ENCODE peak calls at places on chromosomes 2 and 18, in six cellular contexts. T, J, M, Z, N and C are unnamed samples.

GRCh38 chr2:134912406-134912805 is 6.2 kb upstream of the CCNT2 start:
- DNase-seq in N (no peak), T (peak), J (no peak), M (no peak), Z (no peak), C (peak)

GRCh38 chr2:197538412-197538811 is 22.5 kb downstream of the MOB4 start:
- DNase-seq in J (no peak), M (no peak), N (no peak), Z (no peak), T (peak), C (peak)

GRCh38 chr2:62197017-62197586 is 1.2 kb downstream of the B3GNT2 start:
- DNase-seq in N (peak), Z (no peak), M (peak), J (no peak), T (peak), C (no peak)

GRCh38 chr2:170339753-170340692 is 162.1 kb downstream of the MYO3B start:
- DNase-seq in M (no peak), Z (no peak), T (no peak), J (no peak), N (no peak), C (no peak)

GRCh38 chr2:74505448-74506246 is 1.8 kb downstream of the PCGF1 start:
- DNase-seq in J (no peak), Z (no peak), N (no peak), T (no peak), M (no peak), C (no peak)

GRCh38 chr2:72917875-72918660 is 749 bp downstream of the EMX1 start:
- DNase-seq in Z (no peak), M (peak), J (no peak), T (peak), N (no peak), C (no peak)

GRCh38 chr2:120842456-120843439 is 107.1 kb downstream of the GLI2 start:
- DNase-seq in N (no peak), M (no peak), T (peak), Z (no peak), J (no peak), C (no peak)

GRCh38 chr18:36247036-36247435 is 50.5 kb upstream of the FHOD3 start:
- DNase-seq in T (peak), Z (no peak), M (no peak), J (no peak), N (no peak), C (no peak)

GRCh38 chr2:61816480-61817355 is 37.1 kb downstream of the FAM161A start:
- DNase-seq in T (peak), J (no peak), Z (peak), N (no peak), M (no peak), C (no peak)

GRCh38 chr18:56913970-56914369 is 232.9 kb upstream of the BOD1L2 start:
- DNase-seq in M (no peak), Z (no peak), T (no peak), J (no peak), N (no peak), C (no peak)

GRCh38 chr2:226427538-226428307 is 371.9 kb downstream of the IRS1 start:
- DNase-seq in N (no peak), J (no peak), T (peak), Z (no peak), M (no peak), C (peak)
- TF ChIP-seq CTCF in N (no peak), J (no peak), T (no peak), Z (no peak), M (no peak), C (peak)

DNA sequence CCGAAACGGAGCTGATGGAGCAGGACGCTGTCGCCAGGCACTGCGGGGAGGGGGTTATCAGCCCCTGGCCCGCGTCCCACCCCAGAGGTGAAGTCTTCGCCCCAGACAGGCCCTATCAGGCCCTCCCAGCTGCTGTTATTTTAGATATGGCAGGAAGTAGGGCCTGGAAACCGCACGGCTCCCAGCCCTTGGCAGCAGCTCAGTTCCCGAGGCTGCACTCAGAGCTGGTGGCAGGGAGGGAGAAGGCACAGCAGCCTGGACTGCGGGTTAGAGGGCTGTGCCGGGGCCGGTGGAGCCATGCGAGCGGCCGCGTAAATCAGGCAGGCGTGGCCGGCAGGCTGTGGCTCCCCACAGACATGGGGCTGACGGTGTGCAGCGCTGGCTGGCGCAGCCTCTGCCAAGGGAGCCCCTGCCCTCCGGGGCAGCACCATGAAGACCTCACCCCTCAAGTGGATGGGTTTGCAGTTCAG is 111.4 kb downstream of the NFATC1 start:
- DNase-seq in Z (peak), N (peak), M (no peak), J (peak), T (peak), C (peak)
- H3K4me3 ChIP-seq in Z (peak), N (no peak), M (peak), J (no peak), T (peak), C (no peak)

GRCh38 chr18:8232791-8233190 is 376.4 kb upstream of the RAB12 start:
- DNase-seq in N (no peak), M (no peak), Z (no peak), T (no peak), J (no peak), C (no peak)

GRCh38 chr18:8231316-8231715 is 377.9 kb upstream of the RAB12 start:
- DNase-seq in Z (no peak), J (no peak), N (no peak), T (no peak), M (no peak), C (peak)

GRCh38 chr18:8229040-8229439 is 380.2 kb upstream of the RAB12 start:
- DNase-seq in N (no peak), M (no peak), Z (no peak), T (no peak), J (no peak), C (no peak)

GRCh38 chr18:8224576-8224975 is 384.7 kb upstream of the RAB12 start:
- DNase-seq in M (no peak), J (no peak), Z (no peak), T (no peak), N (no peak), C (no peak)

DNA sequence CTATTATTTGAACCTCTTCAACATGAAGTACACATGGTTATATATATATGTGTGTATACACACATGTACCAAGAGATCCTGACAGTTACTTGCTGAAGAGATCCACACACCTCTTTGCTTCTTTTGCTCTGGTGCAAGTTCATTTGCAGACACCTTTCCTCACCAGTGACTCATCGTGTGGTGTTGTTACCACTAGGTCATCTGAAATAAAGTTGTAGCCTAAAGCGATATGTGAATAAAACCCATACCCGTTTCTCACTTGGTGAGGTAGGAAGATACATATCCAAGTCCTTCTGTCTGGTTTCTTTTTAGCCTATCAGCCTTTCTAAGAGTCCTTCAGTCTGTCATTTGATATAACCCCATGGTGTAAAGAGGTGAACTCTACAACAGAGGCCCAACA is 379.5 kb upstream of the RAB12 start:
- DNase-seq in T (peak), J (no peak), M (no peak), N (no peak), Z (no peak), C (no peak)
- TF ChIP-seq CTCF in T (no peak), J (no peak), M (no peak), N (no peak), Z (no peak), C (no peak)

DNA sequence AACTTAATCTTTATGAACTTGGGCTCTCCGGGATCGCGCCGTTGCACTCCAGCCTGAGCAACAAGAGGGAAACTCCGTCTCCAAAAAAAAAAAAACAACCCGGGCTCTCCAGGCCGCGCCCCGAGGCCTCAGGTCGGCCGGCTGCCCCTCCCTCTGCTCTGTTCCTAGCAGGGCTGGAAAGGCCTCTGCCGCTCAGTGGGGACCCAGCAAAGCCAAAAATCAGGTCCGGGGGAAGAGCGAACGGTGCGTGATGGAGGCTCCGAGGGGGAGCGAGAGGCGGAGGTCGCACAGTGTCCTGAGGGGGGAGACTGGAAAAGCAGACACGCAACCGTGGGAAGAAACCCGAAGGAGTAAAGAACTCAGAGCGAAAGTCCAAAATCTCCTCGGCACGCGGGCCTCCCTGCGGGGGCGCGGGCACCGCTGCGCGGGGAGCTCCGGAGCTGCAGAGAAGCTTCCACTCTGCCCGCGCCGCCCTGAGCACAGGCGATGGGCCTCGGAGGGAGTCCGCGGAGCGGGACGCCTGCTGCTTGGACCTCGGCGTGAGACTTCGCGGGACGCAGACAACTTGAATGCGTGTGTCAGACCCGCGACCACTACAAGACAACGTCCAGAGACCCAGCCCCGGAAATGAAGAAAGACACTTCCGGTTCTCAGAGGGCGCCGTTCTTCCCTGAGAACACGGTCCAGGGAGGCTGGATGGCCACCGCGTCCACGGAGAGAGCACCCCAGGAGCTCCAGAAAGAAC is 219.7 kb downstream of the DPP10 start:
- DNase-seq in M (no peak), N (no peak), Z (no peak), J (peak), T (no peak), C (no peak)
- H3K4me3 ChIP-seq in M (peak), N (no peak), Z (peak), J (peak), T (peak), C (peak)

DNA sequence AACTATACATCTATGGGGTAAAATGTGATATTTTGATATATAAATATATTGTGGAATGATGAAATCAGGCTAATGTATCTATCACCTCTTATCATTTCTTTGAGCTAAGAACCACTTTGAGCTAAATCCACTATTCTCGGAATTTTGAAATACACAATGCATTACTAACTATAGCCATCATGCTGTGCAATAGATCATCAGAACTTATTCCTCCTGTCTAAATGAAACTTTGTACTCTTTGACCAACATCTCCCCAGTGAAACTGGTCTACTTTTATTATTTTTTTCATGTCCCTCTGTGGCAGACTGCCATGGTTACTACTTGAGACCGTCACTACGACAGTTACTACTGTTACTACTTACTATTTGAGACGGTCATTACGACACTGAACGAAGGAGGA is 11.4 kb downstream of the PECR start:
- DNase-seq in N (no peak), M (no peak), J (no peak), Z (no peak), T (no peak), C (no peak)
- TF ChIP-seq CTCF in N (no peak), M (no peak), J (no peak), Z (no peak), T (no peak), C (no peak)

GRCh38 chr2:236571161-236571560 is 1.5 kb downstream of the ACKR3 start:
- DNase-seq in Z (peak), N (no peak), M (no peak), T (no peak), J (no peak), C (no peak)

GRCh38 chr2:236574424-236575145 is 5.0 kb downstream of the ACKR3 start:
- DNase-seq in T (no peak), Z (no peak), N (no peak), M (no peak), J (no peak), C (no peak)

GRCh38 chr2:236574000-236574399 is 4.4 kb downstream of the ACKR3 start:
- DNase-seq in J (no peak), N (no peak), M (no peak), Z (no peak), T (no peak), C (no peak)

GRCh38 chr2:236572482-236572881 is 2.9 kb downstream of the ACKR3 start:
- DNase-seq in M (no peak), T (peak), N (no peak), J (no peak), Z (peak), C (no peak)

DNA sequence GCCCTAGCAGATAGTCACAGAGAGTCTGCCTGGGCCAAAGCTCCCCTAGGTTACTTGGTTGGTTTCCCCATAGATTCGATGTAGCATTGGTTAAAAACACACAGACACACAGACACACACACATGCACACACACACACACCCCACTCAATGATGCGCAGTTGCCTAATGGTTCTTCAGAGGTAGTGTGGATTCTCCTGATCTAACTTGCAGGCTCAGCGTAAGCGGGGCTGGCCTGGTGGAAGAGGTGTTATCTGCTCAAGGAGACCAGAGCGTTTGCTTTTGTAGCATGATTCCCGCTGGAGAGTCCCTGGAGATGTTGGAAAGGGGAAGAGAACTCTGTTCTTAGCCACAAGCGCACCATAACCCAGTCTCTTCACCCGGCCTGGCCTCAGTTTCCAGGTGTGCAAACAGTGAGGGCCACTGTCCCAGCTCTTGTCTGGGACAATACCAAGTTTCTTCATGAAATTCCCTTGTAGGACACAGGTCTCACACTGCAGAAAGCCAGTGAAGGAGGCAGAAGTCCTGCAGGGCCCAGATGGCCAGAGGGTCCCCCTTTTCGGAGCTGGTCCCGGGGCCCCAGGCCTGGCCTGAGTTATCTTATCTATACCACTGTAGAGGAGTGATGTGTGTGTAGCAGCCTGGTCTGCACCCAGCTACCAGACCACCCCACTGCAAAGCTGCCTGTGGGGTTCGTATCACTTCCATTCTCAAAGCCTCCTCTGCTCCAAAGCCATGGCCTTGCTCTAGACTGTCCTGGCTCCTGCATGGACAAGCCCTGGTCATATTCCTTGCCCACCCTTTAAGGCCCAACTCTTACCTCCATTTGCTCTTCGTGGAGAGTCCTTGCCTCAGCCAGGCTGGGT is 3.7 kb downstream of the ACKR3 start:
- DNase-seq in T (no peak), J (no peak), Z (no peak), M (no peak), N (no peak), C (no peak)
- H3K4me3 ChIP-seq in T (no peak), J (no peak), Z (peak), M (no peak), N (no peak), C (no peak)

GRCh38 chr18:4230450-4231168 is 224.5 kb downstream of the DLGAP1 start:
- DNase-seq in J (no peak), N (no peak), T (no peak), M (no peak), Z (no peak), C (no peak)
- TF ChIP-seq CTCF in J (no peak), N (no peak), T (no peak), M (no peak), Z (no peak), C (no peak)

DNA sequence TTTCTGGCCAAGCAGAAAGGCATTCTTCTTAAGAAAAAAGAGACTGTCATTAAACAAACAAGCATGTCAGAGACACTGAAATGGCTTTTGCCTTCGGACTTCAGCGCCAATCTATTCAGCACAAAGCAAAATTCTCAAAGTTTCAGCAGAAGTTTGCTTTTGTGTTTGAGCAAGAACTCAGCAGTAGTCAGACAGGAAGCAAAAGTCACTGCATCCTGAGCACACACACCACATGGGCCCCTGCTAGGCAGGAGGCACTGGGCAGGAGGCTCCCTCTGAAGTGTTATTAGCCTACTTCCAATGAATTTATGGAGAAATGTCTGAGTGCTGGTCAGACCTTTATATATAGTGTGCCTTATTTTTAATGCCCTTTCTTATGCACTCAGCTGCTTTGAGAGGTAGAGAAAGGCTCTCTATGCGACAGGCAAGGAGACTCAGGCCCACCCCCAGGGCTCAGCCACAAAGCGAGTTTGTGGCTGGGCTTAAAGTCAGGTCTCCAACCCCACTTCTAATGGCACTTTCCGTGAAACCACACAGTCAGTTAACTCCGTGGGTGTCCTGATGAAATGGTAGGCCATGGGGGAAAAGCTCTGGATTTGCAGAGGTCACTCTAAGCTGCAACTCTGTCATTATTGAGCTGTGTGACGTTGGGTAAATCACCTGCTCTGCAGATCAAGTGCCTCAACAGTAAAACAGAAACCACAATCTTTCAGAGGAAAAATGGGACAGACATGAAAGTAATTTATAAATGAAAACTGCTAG is 161.0 kb upstream of the TMEM200C start:
- DNase-seq in M (no peak), T (peak), J (no peak), N (no peak), Z (no peak), C (peak)
- H3K4me3 ChIP-seq in M (no peak), T (no peak), J (no peak), N (no peak), Z (no peak), C (no peak)

GRCh38 chr2:127027715-127028114 is 79.2 kb downstream of the BIN1 start:
- DNase-seq in M (peak), T (no peak), Z (no peak), J (no peak), N (no peak), C (no peak)
- TF ChIP-seq CTCF in M (no peak), T (no peak), Z (no peak), J (no peak), N (no peak), C (peak)